ENCODE peak calls at places on chromosomes 16 and 17, in four cellular contexts. J is AG04450, Z is Caki2, P is A549. C is an unnamed sample.

GRCh38 chr17:59796785-59797205 is 89.3 kb downstream of the VMP1 start:
- DNase-seq in J (no peak), Z (no peak), P (no peak), C (no peak)

GRCh38 chr17:35892091-35892637 is 12.0 kb upstream of the CCL5 start:
- DNase-seq in J (no peak), Z (no peak), P (peak), C (no peak)

GRCh38 chr16:30535777-30536190 is 1.1 kb upstream of the ZNF747 start:
- DNase-seq in J (no peak), Z (peak), P (peak), C (peak)

GRCh38 chr17:40360091-40360490 is 4.4 kb downstream of the GJD3 start:
- DNase-seq in J (no peak), Z (no peak), P (no peak), C (no peak)

GRCh38 chr16:75238853-75239371 is 12.5 kb downstream of the BCAR1 start:
- DNase-seq in J (no peak), Z (no peak), P (no peak), C (peak)

GRCh38 chr16:48492131-48492530 is 106.9 kb upstream of the SIAH1 start:
- DNase-seq in J (no peak), Z (no peak), P (no peak), C (no peak)

GRCh38 chr17:71033336-71033735 is 864.0 kb downstream of the KCNJ2 start:
- DNase-seq in J (no peak), Z (no peak), P (no peak), C (no peak)

GRCh38 chr16:3095869-3096268 is 3.2 kb downstream of the ZSCAN10 start:
- DNase-seq in J (no peak), Z (no peak), P (peak), C (no peak)

GRCh38 chr16:89357055-89357454 is 133.3 kb downstream of the ANKRD11 start:
- DNase-seq in J (no peak), Z (no peak), P (no peak), C (no peak)

GRCh38 chr17:39750131-39751015 is 12.6 kb downstream of the GRB7 start:
- DNase-seq in J (no peak), Z (peak), P (no peak), C (no peak)

GRCh38 chr17:50465171-50465570 is 3.5 kb downstream of the CHAD start:
- DNase-seq in J (no peak), Z (no peak), P (no peak), C (no peak)

GRCh38 chr16:46629331-46629843 is 8.2 kb upstream of the SHCBP1 start:
- DNase-seq in J (no peak), Z (no peak), P (peak), C (peak)

GRCh38 chr16:19379838-19380237 is 37.8 kb upstream of the TMC5 start:
- DNase-seq in J (no peak), Z (no peak), P (no peak), C (no peak)

GRCh38 chr16:2719328-2720062 is 529 bp downstream of the PRSS27 start:
- DNase-seq in J (no peak), Z (no peak), P (no peak), C (no peak)

GRCh38 chr16:3951861-3952332 is 71.4 kb upstream of the CREBBP start:
- DNase-seq in J (no peak), Z (no peak), P (no peak), C (no peak)

GRCh38 chr16:50430076-50430475 is 61.3 kb upstream of the BRD7 start:
- DNase-seq in J (no peak), Z (no peak), P (no peak), C (no peak)

GRCh38 chr17:17537311-17538099 is 41.3 kb upstream of the RASD1 start:
- DNase-seq in J (no peak), Z (peak), P (peak), C (no peak)